ENCODE peak calls at places on chromosomes 6 and 20, in four cellular contexts. P is GDM1; J is dorsolateral prefrontal cortex; B is CD8-positive, alpha-beta memory T cell. R is an unnamed sample.

GRCh38 chr20:63206878-63207277 is 9.1 kb downstream of the YTHDF1 start:
- DNase-seq in P (no peak), J (no peak), B (no peak), R (no peak)

GRCh38 chr20:21182832-21183563 is 57.1 kb downstream of the KIZ start:
- DNase-seq in P (no peak), J (no peak), B (no peak), R (peak)

GRCh38 chr6:85464260-85464644 is 14.4 kb downstream of the NT5E start:
- DNase-seq in P (peak), J (no peak), B (no peak), R (no peak)

GRCh38 chr20:3719046-3719445 is 6.6 kb upstream of the SIGLEC1 start:
- DNase-seq in P (no peak), J (no peak), B (no peak), R (no peak)

GRCh38 chr6:137851669-137852068 is 15.4 kb upstream of the TNFAIP3 start:
- DNase-seq in P (no peak), J (no peak), B (no peak), R (no peak)

GRCh38 chr6:149964243-149965190 is 774 bp downstream of the ULBP1 start:
- DNase-seq in P (no peak), J (no peak), B (no peak), R (no peak)

GRCh38 chr6:67694127-67694526 is 941.0 kb upstream of the ADGRB3 start:
- DNase-seq in P (no peak), J (no peak), B (no peak), R (no peak)

GRCh38 chr6:81553246-81553645 is 199.2 kb downstream of the TENT5A start:
- DNase-seq in P (no peak), J (no peak), B (no peak), R (no peak)

GRCh38 chr20:26209171-26209941 is 512.7 kb upstream of the ZNF337 start:
- DNase-seq in P (no peak), J (no peak), B (no peak), R (no peak)

GRCh38 chr6:70166088-70166958 is 136.6 kb downstream of the COL9A1 start:
- DNase-seq in P (no peak), J (peak), B (no peak), R (peak)

GRCh38 chr20:44733341-44734069 is 12.2 kb upstream of the KCNK15 start:
- DNase-seq in P (peak), J (peak), B (peak), R (peak)

GRCh38 chr20:34389206-34389953 is 26.3 kb downstream of the ITCH start:
- DNase-seq in P (no peak), J (no peak), B (no peak), R (no peak)

GRCh38 chr20:23125159-23125558 is 39.0 kb upstream of the CD93 start:
- DNase-seq in P (no peak), J (no peak), B (no peak), R (no peak)

GRCh38 chr6:125899726-125900182 is 56.8 kb upstream of the HINT3 start:
- DNase-seq in P (no peak), J (no peak), B (no peak), R (no peak)

GRCh38 chr6:22764521-22764920 is 195.2 kb downstream of the HDGFL1 start:
- DNase-seq in P (no peak), J (no peak), B (no peak), R (no peak)

GRCh38 chr6:6788394-6789020 is 200.0 kb downstream of the LY86 start:
- DNase-seq in P (peak), J (no peak), B (no peak), R (peak)

GRCh38 chr6:72959821-72960220 is 265.5 kb downstream of the KHDC1L start:
- DNase-seq in P (no peak), J (no peak), B (no peak), R (no peak)

GRCh38 chr6:11618533-11618932 is 81.0 kb downstream of the TMEM170B start:
- DNase-seq in P (no peak), J (no peak), B (no peak), R (no peak)

GRCh38 chr20:34995192-34995591 is 39.5 kb downstream of the MYH7B start:
- DNase-seq in P (no peak), J (no peak), B (no peak), R (no peak)

GRCh38 chr6:137699036-137699683 is 167.9 kb upstream of the TNFAIP3 start:
- DNase-seq in P (peak), J (no peak), B (no peak), R (no peak)

GRCh38 chr6:57313711-57314471 is 3.5 kb upstream of the PRIM2 start:
- DNase-seq in P (no peak), J (peak), B (no peak), R (peak)

GRCh38 chr6:166386111-166386510 is 3.4 kb upstream of the MPC1 start:
- DNase-seq in P (no peak), J (no peak), B (no peak), R (no peak)

GRCh38 chr6:3037578-3038365 is 30.5 kb upstream of the RIPK1 start:
- DNase-seq in P (no peak), J (no peak), B (no peak), R (no peak)

GRCh38 chr6:32047855-32048766 is 9.9 kb downstream of the CYP21A2 start:
- DNase-seq in P (peak), J (no peak), B (peak), R (peak)

GRCh38 chr20:4082406-4083102 is 67.2 kb upstream of the RNF24 start:
- DNase-seq in P (peak), J (no peak), B (no peak), R (peak)

GRCh38 chr6:19921821-19922220 is 84.7 kb downstream of the ID4 start:
- DNase-seq in P (no peak), J (no peak), B (no peak), R (no peak)

GRCh38 chr6:159008656-159009288 is 8.8 kb upstream of the RSPH3 start:
- DNase-seq in P (peak), J (no peak), B (no peak), R (no peak)

GRCh38 chr6:159390384-159390783 is 221.2 kb downstream of the FNDC1 start:
- DNase-seq in P (no peak), J (no peak), B (no peak), R (no peak)

GRCh38 chr20:51062065-51062464 is 39.2 kb upstream of the KCNG1 start:
- DNase-seq in P (no peak), J (no peak), B (no peak), R (no peak)

R was measured in transverse colon.